ENCODE peak calls at places on chromosomes 6 and 20, in seven cellular contexts. One of them, this sample, is unnamed.

GRCh38 chr6:33008944-33009861 is at the start of gene HLA-DOA:
- DNase-seq in tibial artery: no peak
- DNase-seq in choroid plexus epithelial cell: peak
- DNase-seq in GM12892: peak
- DNase-seq in cerebellar cortex: peak
- DNase-seq in A549: no peak
- DNase-seq in HT1080: peak
- DNase-seq in this sample: no peak

GRCh38 chr20:38167851-38168760 is 3.0 kb upstream of the TGM2 start:
- DNase-seq in A549: peak
- DNase-seq in tibial artery: peak
- DNase-seq in HT1080: peak
- DNase-seq in cerebellar cortex: no peak
- DNase-seq in GM12892: no peak
- DNase-seq in choroid plexus epithelial cell: peak
- DNase-seq in this sample: peak

GRCh38 chr6:154579046-154579823 is 68.8 kb upstream of the CNKSR3 start:
- DNase-seq in GM12892: no peak
- DNase-seq in HT1080: no peak
- DNase-seq in cerebellar cortex: no peak
- DNase-seq in tibial artery: no peak
- DNase-seq in choroid plexus epithelial cell: no peak
- DNase-seq in A549: no peak
- DNase-seq in this sample: no peak

GRCh38 chr20:37377346-37378081 is 31.6 kb downstream of the SRC start:
- DNase-seq in cerebellar cortex: no peak
- DNase-seq in A549: no peak
- DNase-seq in tibial artery: no peak
- DNase-seq in choroid plexus epithelial cell: no peak
- DNase-seq in GM12892: no peak
- DNase-seq in HT1080: no peak
- DNase-seq in this sample: peak

GRCh38 chr20:46773680-46774079 is 64.2 kb downstream of the SLC2A10 start:
- DNase-seq in choroid plexus epithelial cell: no peak
- DNase-seq in A549: no peak
- DNase-seq in GM12892: no peak
- DNase-seq in cerebellar cortex: no peak
- DNase-seq in tibial artery: no peak
- DNase-seq in HT1080: no peak
- DNase-seq in this sample: no peak

GRCh38 chr6:144683216-144684070 is 398.3 kb downstream of the UTRN start:
- DNase-seq in choroid plexus epithelial cell: no peak
- DNase-seq in tibial artery: no peak
- DNase-seq in A549: no peak
- DNase-seq in HT1080: peak
- DNase-seq in cerebellar cortex: no peak
- DNase-seq in GM12892: no peak
- DNase-seq in this sample: no peak

GRCh38 chr20:21398505-21399057 is 1.3 kb upstream of the NKX2-4 start:
- DNase-seq in cerebellar cortex: no peak
- DNase-seq in tibial artery: no peak
- DNase-seq in A549: no peak
- DNase-seq in choroid plexus epithelial cell: no peak
- DNase-seq in HT1080: no peak
- DNase-seq in GM12892: no peak
- DNase-seq in this sample: no peak

GRCh38 chr20:23143098-23143497 is 57.0 kb upstream of the CD93 start:
- DNase-seq in choroid plexus epithelial cell: peak
- DNase-seq in tibial artery: peak
- DNase-seq in cerebellar cortex: no peak
- DNase-seq in A549: peak
- DNase-seq in GM12892: no peak
- DNase-seq in HT1080: peak
- DNase-seq in this sample: peak

GRCh38 chr6:108652375-108652774 is 91.7 kb downstream of the FOXO3 start:
- DNase-seq in tibial artery: no peak
- DNase-seq in A549: no peak
- DNase-seq in choroid plexus epithelial cell: no peak
- DNase-seq in HT1080: no peak
- DNase-seq in cerebellar cortex: no peak
- DNase-seq in GM12892: no peak
- DNase-seq in this sample: no peak

GRCh38 chr20:59013959-59014608 is 5.1 kb upstream of the TUBB1 start:
- DNase-seq in choroid plexus epithelial cell: peak
- DNase-seq in tibial artery: no peak
- DNase-seq in A549: no peak
- DNase-seq in cerebellar cortex: no peak
- DNase-seq in GM12892: no peak
- DNase-seq in HT1080: peak
- DNase-seq in this sample: peak

GRCh38 chr6:22972771-22973170 is 403.4 kb downstream of the HDGFL1 start:
- DNase-seq in A549: no peak
- DNase-seq in HT1080: no peak
- DNase-seq in choroid plexus epithelial cell: peak
- DNase-seq in tibial artery: no peak
- DNase-seq in cerebellar cortex: no peak
- DNase-seq in GM12892: no peak
- DNase-seq in this sample: no peak

GRCh38 chr6:88368071-88368787 is 202.1 kb upstream of the CNR1 start:
- DNase-seq in HT1080: peak
- DNase-seq in A549: no peak
- DNase-seq in cerebellar cortex: no peak
- DNase-seq in GM12892: no peak
- DNase-seq in tibial artery: no peak
- DNase-seq in choroid plexus epithelial cell: peak
- DNase-seq in this sample: no peak

GRCh38 chr6:138722425-138723371 is 50.9 kb upstream of the CCDC28A start:
- DNase-seq in tibial artery: no peak
- DNase-seq in A549: no peak
- DNase-seq in cerebellar cortex: no peak
- DNase-seq in HT1080: peak
- DNase-seq in GM12892: no peak
- DNase-seq in choroid plexus epithelial cell: peak
- DNase-seq in this sample: no peak

GRCh38 chr6:36836771-36837339 is 2.4 kb downstream of the CPNE5 start:
- DNase-seq in HT1080: no peak
- DNase-seq in A549: no peak
- DNase-seq in GM12892: no peak
- DNase-seq in tibial artery: no peak
- DNase-seq in cerebellar cortex: no peak
- DNase-seq in choroid plexus epithelial cell: no peak
- DNase-seq in this sample: no peak

GRCh38 chr6:105994522-105995402 is 91.4 kb upstream of the PRDM1 start:
- DNase-seq in choroid plexus epithelial cell: peak
- DNase-seq in tibial artery: no peak
- DNase-seq in A549: peak
- DNase-seq in cerebellar cortex: peak
- DNase-seq in HT1080: no peak
- DNase-seq in GM12892: no peak
- DNase-seq in this sample: peak

GRCh38 chr20:63409066-63409833 is 48.1 kb upstream of the CHRNA4 start:
- DNase-seq in tibial artery: no peak
- DNase-seq in cerebellar cortex: no peak
- DNase-seq in HT1080: no peak
- DNase-seq in GM12892: no peak
- DNase-seq in A549: no peak
- DNase-seq in choroid plexus epithelial cell: no peak
- DNase-seq in this sample: no peak

GRCh38 chr6:137471951-137472350 is 22.2 kb downstream of the OLIG3 start:
- DNase-seq in tibial artery: no peak
- DNase-seq in HT1080: no peak
- DNase-seq in cerebellar cortex: peak
- DNase-seq in choroid plexus epithelial cell: no peak
- DNase-seq in GM12892: no peak
- DNase-seq in A549: no peak
- DNase-seq in this sample: no peak

GRCh38 chr6:160765412-160765811 is 63.4 kb downstream of the PLG start:
- DNase-seq in cerebellar cortex: no peak
- DNase-seq in A549: no peak
- DNase-seq in tibial artery: no peak
- DNase-seq in choroid plexus epithelial cell: no peak
- DNase-seq in HT1080: no peak
- DNase-seq in GM12892: no peak
- DNase-seq in this sample: no peak

GRCh38 chr20:60627751-60628565 is 624.1 kb upstream of the CDH4 start:
- DNase-seq in GM12892: no peak
- DNase-seq in HT1080: no peak
- DNase-seq in tibial artery: no peak
- DNase-seq in cerebellar cortex: no peak
- DNase-seq in choroid plexus epithelial cell: no peak
- DNase-seq in A549: no peak
- DNase-seq in this sample: no peak

GRCh38 chr6:149332602-149333311 is 15.2 kb downstream of the TAB2 start:
- DNase-seq in cerebellar cortex: no peak
- DNase-seq in choroid plexus epithelial cell: peak
- DNase-seq in tibial artery: no peak
- DNase-seq in HT1080: no peak
- DNase-seq in GM12892: no peak
- DNase-seq in A549: no peak
- DNase-seq in this sample: no peak

GRCh38 chr6:56766139-56766805 is 123.6 kb upstream of the DST start:
- DNase-seq in tibial artery: no peak
- DNase-seq in A549: no peak
- DNase-seq in HT1080: no peak
- DNase-seq in GM12892: no peak
- DNase-seq in choroid plexus epithelial cell: no peak
- DNase-seq in cerebellar cortex: no peak
- DNase-seq in this sample: no peak

GRCh38 chr6:135586844-135587243 is 89.3 kb upstream of the AHI1 start:
- DNase-seq in tibial artery: no peak
- DNase-seq in A549: no peak
- DNase-seq in GM12892: no peak
- DNase-seq in choroid plexus epithelial cell: peak
- DNase-seq in HT1080: peak
- DNase-seq in cerebellar cortex: no peak
- DNase-seq in this sample: no peak

GRCh38 chr6:151391021-151391470 is 313 bp downstream of the ZBTB2 start:
- DNase-seq in HT1080: peak
- DNase-seq in GM12892: peak
- DNase-seq in tibial artery: peak
- DNase-seq in choroid plexus epithelial cell: peak
- DNase-seq in cerebellar cortex: peak
- DNase-seq in A549: peak
- DNase-seq in this sample: peak

GRCh38 chr6:37569999-37570776 is 70.5 kb upstream of the CCDC167 start:
- DNase-seq in cerebellar cortex: peak
- DNase-seq in tibial artery: no peak
- DNase-seq in A549: no peak
- DNase-seq in choroid plexus epithelial cell: no peak
- DNase-seq in HT1080: no peak
- DNase-seq in GM12892: no peak
- DNase-seq in this sample: no peak

GRCh38 chr6:30847971-30848441 is 36.3 kb upstream of the DDR1 start:
- DNase-seq in tibial artery: no peak
- DNase-seq in choroid plexus epithelial cell: no peak
- DNase-seq in A549: no peak
- DNase-seq in GM12892: no peak
- DNase-seq in cerebellar cortex: no peak
- DNase-seq in HT1080: no peak
- DNase-seq in this sample: no peak

GRCh38 chr6:130900913-130901312 is 73.7 kb downstream of the SMLR1 start:
- DNase-seq in A549: peak
- DNase-seq in choroid plexus epithelial cell: peak
- DNase-seq in GM12892: no peak
- DNase-seq in HT1080: peak
- DNase-seq in cerebellar cortex: no peak
- DNase-seq in tibial artery: peak
- DNase-seq in this sample: no peak

GRCh38 chr6:751765-752164 is 58.8 kb upstream of the EXOC2 start:
- DNase-seq in tibial artery: no peak
- DNase-seq in HT1080: no peak
- DNase-seq in GM12892: no peak
- DNase-seq in cerebellar cortex: no peak
- DNase-seq in choroid plexus epithelial cell: peak
- DNase-seq in A549: no peak
- DNase-seq in this sample: no peak

GRCh38 chr20:58228103-58228483 is 360 bp downstream of the ANKRD60 start:
- DNase-seq in HT1080: no peak
- DNase-seq in GM12892: no peak
- DNase-seq in cerebellar cortex: no peak
- DNase-seq in tibial artery: no peak
- DNase-seq in choroid plexus epithelial cell: peak
- DNase-seq in A549: no peak
- DNase-seq in this sample: peak